ENCODE peak calls at places on chromosomes 12 and 14, in ten cellular contexts. One of them, this sample, is unnamed.

GRCh38 chr12:112419269-112420133 is 754 bp downstream of the PTPN11 start:
- DNase-seq in right cardiac atrium: peak
- DNase-seq in left ventricle myocardium inferior: peak
- DNase-seq in naive thymus-derived CD4-positive, alpha-beta T cell: no peak
- DNase-seq in tibial artery: peak
- DNase-seq in GM23338: peak
- DNase-seq in mammary epithelial cell: peak
- DNase-seq in A549: peak
- DNase-seq in testis: peak
- DNase-seq in substantia nigra: peak
- DNase-seq in this sample: no peak

GRCh38 chr12:117552971-117553370 is 191.5 kb upstream of the NOS1 start:
- DNase-seq in GM23338: no peak
- DNase-seq in right cardiac atrium: no peak
- DNase-seq in testis: no peak
- DNase-seq in A549: no peak
- DNase-seq in substantia nigra: no peak
- DNase-seq in naive thymus-derived CD4-positive, alpha-beta T cell: no peak
- DNase-seq in tibial artery: no peak
- DNase-seq in mammary epithelial cell: no peak
- DNase-seq in left ventricle myocardium inferior: no peak
- DNase-seq in this sample: no peak

GRCh38 chr14:61281911-61282310 is 773 bp upstream of the TMEM30B start:
- DNase-seq in naive thymus-derived CD4-positive, alpha-beta T cell: no peak
- DNase-seq in left ventricle myocardium inferior: no peak
- DNase-seq in tibial artery: no peak
- DNase-seq in testis: no peak
- DNase-seq in GM23338: no peak
- DNase-seq in mammary epithelial cell: no peak
- DNase-seq in A549: no peak
- DNase-seq in right cardiac atrium: no peak
- DNase-seq in substantia nigra: no peak
- DNase-seq in this sample: no peak

GRCh38 chr12:71686658-71687025 is 760 bp downstream of the TMEM19 start:
- DNase-seq in tibial artery: no peak
- DNase-seq in substantia nigra: no peak
- DNase-seq in GM23338: no peak
- DNase-seq in left ventricle myocardium inferior: no peak
- DNase-seq in A549: no peak
- DNase-seq in testis: no peak
- DNase-seq in mammary epithelial cell: peak
- DNase-seq in naive thymus-derived CD4-positive, alpha-beta T cell: no peak
- DNase-seq in right cardiac atrium: no peak
- DNase-seq in this sample: no peak

GRCh38 chr12:92927055-92927435 is 2.0 kb downstream of the EEA1 start:
- DNase-seq in mammary epithelial cell: peak
- DNase-seq in right cardiac atrium: no peak
- DNase-seq in GM23338: peak
- DNase-seq in testis: no peak
- DNase-seq in A549: peak
- DNase-seq in substantia nigra: no peak
- DNase-seq in left ventricle myocardium inferior: no peak
- DNase-seq in naive thymus-derived CD4-positive, alpha-beta T cell: peak
- DNase-seq in tibial artery: no peak
- DNase-seq in this sample: no peak

GRCh38 chr14:87489196-87489819 is 503.7 kb downstream of the GALC start:
- DNase-seq in tibial artery: no peak
- DNase-seq in GM23338: no peak
- DNase-seq in substantia nigra: no peak
- DNase-seq in left ventricle myocardium inferior: no peak
- DNase-seq in right cardiac atrium: no peak
- DNase-seq in A549: no peak
- DNase-seq in naive thymus-derived CD4-positive, alpha-beta T cell: no peak
- DNase-seq in mammary epithelial cell: no peak
- DNase-seq in testis: no peak
- DNase-seq in this sample: no peak

GRCh38 chr14:99726538-99727095 is 42.5 kb downstream of the CYP46A1 start:
- DNase-seq in mammary epithelial cell: no peak
- DNase-seq in GM23338: no peak
- DNase-seq in A549: no peak
- DNase-seq in left ventricle myocardium inferior: no peak
- DNase-seq in substantia nigra: no peak
- DNase-seq in right cardiac atrium: peak
- DNase-seq in tibial artery: peak
- DNase-seq in testis: no peak
- DNase-seq in naive thymus-derived CD4-positive, alpha-beta T cell: no peak
- DNase-seq in this sample: no peak

GRCh38 chr14:105690671-105691070 is 164.3 kb downstream of the TMEM121 start:
- DNase-seq in tibial artery: no peak
- DNase-seq in left ventricle myocardium inferior: no peak
- DNase-seq in testis: no peak
- DNase-seq in A549: no peak
- DNase-seq in right cardiac atrium: no peak
- DNase-seq in substantia nigra: no peak
- DNase-seq in GM23338: no peak
- DNase-seq in mammary epithelial cell: no peak
- DNase-seq in naive thymus-derived CD4-positive, alpha-beta T cell: no peak
- DNase-seq in this sample: no peak

GRCh38 chr12:25308761-25309160 is 58.0 kb upstream of the KRAS start:
- DNase-seq in right cardiac atrium: no peak
- DNase-seq in GM23338: no peak
- DNase-seq in tibial artery: no peak
- DNase-seq in substantia nigra: no peak
- DNase-seq in left ventricle myocardium inferior: no peak
- DNase-seq in testis: no peak
- DNase-seq in mammary epithelial cell: no peak
- DNase-seq in A549: no peak
- DNase-seq in naive thymus-derived CD4-positive, alpha-beta T cell: no peak
- DNase-seq in this sample: no peak

GRCh38 chr12:114668151-114668891 is 15.7 kb downstream of the TBX3 start:
- DNase-seq in left ventricle myocardium inferior: peak
- DNase-seq in testis: peak
- DNase-seq in tibial artery: no peak
- DNase-seq in naive thymus-derived CD4-positive, alpha-beta T cell: no peak
- DNase-seq in substantia nigra: peak
- DNase-seq in mammary epithelial cell: peak
- DNase-seq in A549: peak
- DNase-seq in GM23338: peak
- DNase-seq in right cardiac atrium: peak
- DNase-seq in this sample: no peak

GRCh38 chr12:48999371-49000131 is at the start of gene DDN:
- DNase-seq in tibial artery: no peak
- DNase-seq in mammary epithelial cell: no peak
- DNase-seq in substantia nigra: no peak
- DNase-seq in A549: peak
- DNase-seq in right cardiac atrium: peak
- DNase-seq in naive thymus-derived CD4-positive, alpha-beta T cell: peak
- DNase-seq in left ventricle myocardium inferior: no peak
- DNase-seq in testis: no peak
- DNase-seq in GM23338: peak
- DNase-seq in this sample: peak

GRCh38 chr12:132171293-132171967 is 27.2 kb downstream of the NOC4L start:
- DNase-seq in A549: no peak
- DNase-seq in right cardiac atrium: no peak
- DNase-seq in mammary epithelial cell: no peak
- DNase-seq in naive thymus-derived CD4-positive, alpha-beta T cell: no peak
- DNase-seq in tibial artery: no peak
- DNase-seq in GM23338: no peak
- DNase-seq in left ventricle myocardium inferior: peak
- DNase-seq in testis: no peak
- DNase-seq in substantia nigra: no peak
- DNase-seq in this sample: no peak

GRCh38 chr14:95493503-95493902 is 22.9 kb downstream of the SYNE3 start:
- DNase-seq in substantia nigra: no peak
- DNase-seq in tibial artery: no peak
- DNase-seq in left ventricle myocardium inferior: no peak
- DNase-seq in mammary epithelial cell: no peak
- DNase-seq in GM23338: no peak
- DNase-seq in naive thymus-derived CD4-positive, alpha-beta T cell: no peak
- DNase-seq in A549: no peak
- DNase-seq in right cardiac atrium: no peak
- DNase-seq in testis: no peak
- DNase-seq in this sample: no peak

GRCh38 chr12:90575995-90576394 is 379.0 kb downstream of the CCER1 start:
- DNase-seq in naive thymus-derived CD4-positive, alpha-beta T cell: no peak
- DNase-seq in mammary epithelial cell: no peak
- DNase-seq in substantia nigra: no peak
- DNase-seq in left ventricle myocardium inferior: peak
- DNase-seq in testis: no peak
- DNase-seq in A549: no peak
- DNase-seq in tibial artery: no peak
- DNase-seq in GM23338: no peak
- DNase-seq in right cardiac atrium: no peak
- DNase-seq in this sample: no peak
- H3K27ac ChIP-seq in naive thymus-derived CD4-positive, alpha-beta T cell: no peak
- H3K27ac ChIP-seq in mammary epithelial cell: no peak
- H3K27ac ChIP-seq in substantia nigra: no peak
- H3K27ac ChIP-seq in left ventricle myocardium inferior: peak
- H3K27ac ChIP-seq in testis: no peak
- H3K27ac ChIP-seq in A549: no peak
- H3K27ac ChIP-seq in tibial artery: no peak
- H3K27ac ChIP-seq in GM23338: no peak
- H3K27ac ChIP-seq in right cardiac atrium: no peak
- H3K27ac ChIP-seq in this sample: no peak

GRCh38 chr12:6842075-6842474 is 1.4 kb downstream of the GNB3 start:
- DNase-seq in right cardiac atrium: no peak
- DNase-seq in naive thymus-derived CD4-positive, alpha-beta T cell: no peak
- DNase-seq in substantia nigra: no peak
- DNase-seq in tibial artery: no peak
- DNase-seq in left ventricle myocardium inferior: no peak
- DNase-seq in testis: no peak
- DNase-seq in GM23338: no peak
- DNase-seq in mammary epithelial cell: no peak
- DNase-seq in A549: no peak
- DNase-seq in this sample: no peak

GRCh38 chr12:6838854-6839253 is 1.9 kb upstream of the GNB3 start:
- DNase-seq in right cardiac atrium: no peak
- DNase-seq in tibial artery: no peak
- DNase-seq in GM23338: no peak
- DNase-seq in testis: no peak
- DNase-seq in A549: no peak
- DNase-seq in left ventricle myocardium inferior: no peak
- DNase-seq in substantia nigra: no peak
- DNase-seq in mammary epithelial cell: no peak
- DNase-seq in naive thymus-derived CD4-positive, alpha-beta T cell: no peak
- DNase-seq in this sample: no peak

GRCh38 chr12:6839482-6840201 is 1.1 kb upstream of the GNB3 start:
- DNase-seq in testis: no peak
- DNase-seq in A549: no peak
- DNase-seq in GM23338: peak
- DNase-seq in right cardiac atrium: no peak
- DNase-seq in tibial artery: no peak
- DNase-seq in substantia nigra: no peak
- DNase-seq in mammary epithelial cell: no peak
- DNase-seq in naive thymus-derived CD4-positive, alpha-beta T cell: no peak
- DNase-seq in left ventricle myocardium inferior: no peak
- DNase-seq in this sample: no peak

GRCh38 chr12:6841139-6841515 is 402 bp downstream of the GNB3 start:
- DNase-seq in right cardiac atrium: no peak
- DNase-seq in tibial artery: no peak
- DNase-seq in mammary epithelial cell: no peak
- DNase-seq in testis: no peak
- DNase-seq in A549: no peak
- DNase-seq in naive thymus-derived CD4-positive, alpha-beta T cell: no peak
- DNase-seq in GM23338: no peak
- DNase-seq in left ventricle myocardium inferior: no peak
- DNase-seq in substantia nigra: no peak
- DNase-seq in this sample: no peak

DNA sequence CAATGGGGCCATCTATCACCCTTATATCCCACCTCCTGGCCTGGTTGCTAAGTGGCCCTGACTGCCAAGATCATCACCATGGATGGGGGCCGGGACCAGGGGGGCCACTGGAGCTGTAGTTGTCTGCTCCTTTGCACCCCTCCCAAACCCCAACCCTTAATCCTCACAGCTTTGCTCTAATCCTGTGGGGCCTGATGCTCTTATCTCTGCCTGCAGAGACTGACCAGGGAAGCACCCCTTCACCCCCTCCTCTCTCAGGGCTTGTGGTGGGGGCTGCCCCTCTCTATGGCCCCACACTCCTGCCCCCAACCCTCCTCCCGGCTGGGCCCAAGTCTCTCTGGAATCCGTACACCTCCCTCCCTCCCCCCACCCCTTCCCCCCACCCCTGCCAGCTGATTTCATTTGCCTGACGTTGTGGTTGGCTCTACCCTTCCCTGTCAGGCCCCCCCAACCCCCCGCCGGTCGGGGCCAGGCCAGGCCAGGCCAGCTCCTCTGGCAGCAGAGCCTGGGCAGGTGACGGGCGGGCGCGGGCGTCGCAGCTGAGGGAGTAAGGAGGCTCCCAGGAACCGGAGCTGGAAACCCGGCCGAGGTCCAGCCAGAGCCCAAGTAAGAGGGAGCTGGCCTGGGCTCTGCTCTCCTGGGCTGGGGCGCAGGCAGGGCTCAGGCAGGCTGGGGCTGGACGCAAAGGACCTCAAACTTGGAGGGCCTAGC is at the start of gene GNB3:
- DNase-seq in mammary epithelial cell: no peak
- DNase-seq in GM23338: no peak
- DNase-seq in tibial artery: no peak
- DNase-seq in right cardiac atrium: peak
- DNase-seq in naive thymus-derived CD4-positive, alpha-beta T cell: no peak
- DNase-seq in left ventricle myocardium inferior: peak
- DNase-seq in substantia nigra: no peak
- DNase-seq in A549: no peak
- DNase-seq in testis: no peak
- DNase-seq in this sample: no peak
- H3K27ac ChIP-seq in mammary epithelial cell: no peak
- H3K27ac ChIP-seq in GM23338: no peak
- H3K27ac ChIP-seq in tibial artery: no peak
- H3K27ac ChIP-seq in right cardiac atrium: no peak
- H3K27ac ChIP-seq in naive thymus-derived CD4-positive, alpha-beta T cell: no peak
- H3K27ac ChIP-seq in left ventricle myocardium inferior: peak
- H3K27ac ChIP-seq in substantia nigra: no peak
- H3K27ac ChIP-seq in A549: no peak
- H3K27ac ChIP-seq in testis: no peak
- H3K27ac ChIP-seq in this sample: no peak

DNA sequence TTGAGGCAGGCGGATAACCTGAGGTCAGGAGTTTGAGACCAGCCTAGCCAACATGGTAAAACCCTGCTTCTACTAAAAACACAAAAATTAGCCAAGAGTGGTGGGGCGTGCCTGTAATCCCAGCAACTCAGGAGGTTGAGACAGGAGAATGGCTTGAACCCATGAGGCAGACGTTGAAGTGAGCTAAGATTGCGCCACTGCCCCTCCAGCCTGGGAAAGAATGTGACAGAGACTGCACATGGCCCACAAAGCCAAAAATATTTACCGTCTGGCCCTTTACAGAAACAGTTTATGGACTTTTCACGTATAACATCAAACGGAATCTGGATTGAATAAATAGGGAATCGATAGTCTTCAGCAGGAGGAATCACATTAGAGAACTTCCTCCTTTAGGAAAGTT is 3.5 kb downstream of the RSRC2 start:
- DNase-seq in tibial artery: no peak
- DNase-seq in right cardiac atrium: no peak
- DNase-seq in mammary epithelial cell: peak
- DNase-seq in testis: no peak
- DNase-seq in substantia nigra: no peak
- DNase-seq in GM23338: no peak
- DNase-seq in A549: peak
- DNase-seq in left ventricle myocardium inferior: no peak
- DNase-seq in naive thymus-derived CD4-positive, alpha-beta T cell: no peak
- DNase-seq in this sample: no peak
- H3K27ac ChIP-seq in tibial artery: peak
- H3K27ac ChIP-seq in right cardiac atrium: no peak
- H3K27ac ChIP-seq in mammary epithelial cell: no peak
- H3K27ac ChIP-seq in testis: no peak
- H3K27ac ChIP-seq in substantia nigra: no peak
- H3K27ac ChIP-seq in GM23338: peak
- H3K27ac ChIP-seq in A549: no peak
- H3K27ac ChIP-seq in left ventricle myocardium inferior: peak
- H3K27ac ChIP-seq in naive thymus-derived CD4-positive, alpha-beta T cell: no peak
- H3K27ac ChIP-seq in this sample: peak

GRCh38 chr12:108616359-108616758 is 17.3 kb downstream of the SELPLG start:
- DNase-seq in testis: no peak
- DNase-seq in substantia nigra: no peak
- DNase-seq in mammary epithelial cell: no peak
- DNase-seq in right cardiac atrium: no peak
- DNase-seq in GM23338: no peak
- DNase-seq in tibial artery: no peak
- DNase-seq in left ventricle myocardium inferior: no peak
- DNase-seq in A549: no peak
- DNase-seq in naive thymus-derived CD4-positive, alpha-beta T cell: no peak
- DNase-seq in this sample: no peak
- H3K27ac ChIP-seq in testis: no peak
- H3K27ac ChIP-seq in substantia nigra: peak
- H3K27ac ChIP-seq in mammary epithelial cell: no peak
- H3K27ac ChIP-seq in right cardiac atrium: no peak
- H3K27ac ChIP-seq in GM23338: no peak
- H3K27ac ChIP-seq in tibial artery: no peak
- H3K27ac ChIP-seq in left ventricle myocardium inferior: no peak
- H3K27ac ChIP-seq in A549: no peak
- H3K27ac ChIP-seq in naive thymus-derived CD4-positive, alpha-beta T cell: peak
- H3K27ac ChIP-seq in this sample: peak